ENCODE peak calls at places on chromosome 16, in nine cellular contexts. R, A, M, D, U, Z, P, J and I are unnamed samples.
A peak's percentile ranks its signal among the peaks of the same experiment; 100 is the strongest.

GRCh38 chr16:35344012-35344762 is 1884.8 kb downstream of the TP53TG3F start:
- DNase-seq in R (no peak), A (no peak), M (no peak), D (no peak), U (no peak), Z (no peak), P (no peak), J (no peak), I (no peak)

GRCh38 chr16:16083421-16084156 is 134.2 kb downstream of the ABCC1 start:
- DNase-seq in R (no peak), A (no peak), M (no peak), D (peak; percentile 36), U (no peak), Z (no peak), P (no peak), J (peak; percentile 85), I (no peak)

GRCh38 chr16:52861614-52862022 is 191.1 kb downstream of the CHD9NB start:
- DNase-seq in R (no peak), A (no peak), M (no peak), D (peak; percentile 23), U (no peak), Z (no peak), P (no peak), J (peak; percentile 23), I (no peak)

GRCh38 chr16:23466162-23466885 is 13.3 kb upstream of the COG7 start:
- DNase-seq in R (no peak), A (no peak), M (no peak), D (peak; percentile 68), U (no peak), Z (no peak), P (no peak), J (peak; percentile 73), I (no peak)

GRCh38 chr16:10521681-10522274 is 58.6 kb downstream of the EMP2 start:
- DNase-seq in R (peak; percentile 76), A (no peak), M (no peak), D (peak; percentile 57), U (no peak), Z (peak; percentile 48), P (no peak), J (peak; percentile 69), I (peak; percentile 61)

GRCh38 chr16:23296994-23297393 is 5.1 kb upstream of the SCNN1B start:
- DNase-seq in R (no peak), A (no peak), M (no peak), D (no peak), U (no peak), Z (no peak), P (no peak), J (peak; percentile 57), I (no peak)

GRCh38 chr16:56451753-56452689 is 667 bp downstream of the OGFOD1 start:
- DNase-seq in R (no peak), A (peak; percentile 15), M (no peak), D (peak; percentile 69), U (no peak), Z (peak; percentile 42), P (no peak), J (peak; percentile 11), I (peak; percentile 37)

GRCh38 chr16:4706871-4707270 is 13.5 kb downstream of the NUDT16L1 start:
- DNase-seq in R (no peak), A (no peak), M (no peak), D (no peak), U (no peak), Z (no peak), P (no peak), J (no peak), I (no peak)

GRCh38 chr16:31464348-31464769 is 5.1 kb downstream of the ARMC5 start:
- DNase-seq in R (no peak), A (no peak), M (no peak), D (no peak), U (peak; percentile 47), Z (no peak), P (no peak), J (no peak), I (no peak)

GRCh38 chr16:1493746-1494094 is 560 bp downstream of the TELO2 start:
- DNase-seq in R (no peak), A (no peak), M (no peak), D (peak; percentile 13), U (no peak), Z (no peak), P (no peak), J (no peak), I (no peak)

GRCh38 chr16:23206986-23207385 is 24.4 kb downstream of the SCNN1G start:
- DNase-seq in R (no peak), A (no peak), M (no peak), D (no peak), U (no peak), Z (no peak), P (no peak), J (no peak), I (no peak)

DNA sequence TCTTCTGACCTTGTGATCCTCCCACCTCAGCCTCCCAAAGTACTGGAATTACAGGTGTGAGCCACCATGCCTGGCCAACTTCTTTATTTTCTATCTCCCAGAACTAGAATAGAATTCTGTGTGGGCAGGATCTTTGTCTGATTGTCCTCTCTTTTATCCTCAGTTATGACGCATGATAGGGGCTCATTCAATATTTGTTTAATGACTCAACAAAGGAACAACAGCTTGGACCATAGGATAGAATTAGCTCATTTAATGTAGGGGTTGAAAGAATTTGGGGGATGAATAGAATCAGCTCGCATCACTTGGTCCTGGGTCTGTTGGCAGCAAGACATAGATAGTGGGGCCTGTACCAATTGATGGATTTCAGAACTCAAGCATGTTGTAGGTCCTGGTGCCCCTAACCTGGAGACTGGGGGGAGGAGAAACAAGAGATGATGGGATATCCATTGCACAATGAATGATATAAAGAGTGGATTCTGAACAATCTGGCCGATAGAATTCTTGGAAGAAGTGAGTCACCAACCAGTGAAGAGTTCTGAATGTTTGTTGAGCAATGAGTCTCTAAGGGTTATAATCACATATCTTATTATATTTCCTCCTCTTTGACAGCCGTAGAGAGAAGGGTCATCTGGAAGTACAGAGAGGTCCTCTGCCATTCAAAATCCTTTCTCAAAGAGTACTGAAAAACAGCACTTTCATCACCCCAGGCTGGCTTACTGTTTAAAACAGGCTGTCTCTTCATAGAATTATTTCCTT is 250.2 kb downstream of the HS3ST4 start:
- DNase-seq in R (no peak), A (no peak), M (no peak), D (no peak), U (no peak), Z (no peak), P (no peak), J (peak; percentile 68), I (no peak)
- TF ChIP-seq CTCF in R (no peak), A (no peak), M (no peak), D (no peak), U (no peak), Z (no peak), P (no peak), J (no peak), I (no peak)

DNA sequence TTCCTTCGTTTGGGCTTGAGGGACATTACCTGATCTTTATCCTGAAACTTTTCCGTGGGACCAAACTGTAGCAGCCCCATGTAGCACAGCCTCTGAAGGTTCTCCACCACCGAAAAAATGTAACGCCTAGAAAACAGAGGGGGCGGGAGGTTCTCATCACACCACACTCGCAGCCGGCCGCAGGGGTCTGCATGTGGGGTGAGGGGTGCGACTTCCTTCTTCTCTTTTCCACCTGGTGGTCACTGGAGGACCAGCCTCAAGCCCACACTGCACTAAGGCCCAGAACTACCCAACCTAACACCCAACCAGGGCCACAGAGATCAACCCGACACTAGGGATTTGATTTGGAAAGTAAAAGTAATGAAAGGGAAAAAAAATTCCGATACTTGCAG is 57.1 kb downstream of the GTF3C1 start:
- DNase-seq in R (no peak), A (no peak), M (no peak), D (no peak), U (no peak), Z (no peak), P (no peak), J (no peak), I (no peak)
- TF ChIP-seq CTCF in R (no peak), A (no peak), M (no peak), D (no peak), U (no peak), Z (no peak), P (no peak), J (no peak), I (no peak)

DNA sequence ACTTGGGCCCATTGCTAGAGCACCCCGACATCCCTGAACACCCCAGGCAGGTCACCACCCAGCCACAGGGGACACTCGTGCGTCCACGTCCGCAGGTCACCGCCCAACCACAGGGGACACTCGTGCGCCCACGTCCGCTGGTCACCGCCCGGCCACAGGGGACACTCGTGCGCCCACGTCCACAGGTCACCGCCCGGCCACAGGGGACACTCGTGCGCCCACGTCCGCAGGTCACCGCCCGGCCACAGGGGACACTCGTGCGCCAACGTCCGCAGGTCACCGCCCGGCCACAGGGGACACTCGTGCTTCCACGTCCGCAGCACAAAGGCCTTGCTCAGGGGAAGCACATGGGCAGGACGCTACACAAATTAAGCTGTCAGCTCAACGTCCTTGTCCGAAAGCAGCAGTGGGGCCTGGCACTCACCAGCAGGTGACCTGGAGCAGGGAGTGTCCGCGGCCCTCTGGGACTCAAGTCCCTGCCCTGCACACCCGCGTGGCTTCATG is 17.7 kb downstream of the GALNS start:
- DNase-seq in R (no peak), A (no peak), M (no peak), D (no peak), U (no peak), Z (no peak), P (no peak), J (peak; percentile 58), I (no peak)
- TF ChIP-seq CTCF in R (no peak), A (no peak), M (no peak), D (no peak), U (no peak), Z (no peak), P (no peak), J (no peak), I (no peak)

DNA sequence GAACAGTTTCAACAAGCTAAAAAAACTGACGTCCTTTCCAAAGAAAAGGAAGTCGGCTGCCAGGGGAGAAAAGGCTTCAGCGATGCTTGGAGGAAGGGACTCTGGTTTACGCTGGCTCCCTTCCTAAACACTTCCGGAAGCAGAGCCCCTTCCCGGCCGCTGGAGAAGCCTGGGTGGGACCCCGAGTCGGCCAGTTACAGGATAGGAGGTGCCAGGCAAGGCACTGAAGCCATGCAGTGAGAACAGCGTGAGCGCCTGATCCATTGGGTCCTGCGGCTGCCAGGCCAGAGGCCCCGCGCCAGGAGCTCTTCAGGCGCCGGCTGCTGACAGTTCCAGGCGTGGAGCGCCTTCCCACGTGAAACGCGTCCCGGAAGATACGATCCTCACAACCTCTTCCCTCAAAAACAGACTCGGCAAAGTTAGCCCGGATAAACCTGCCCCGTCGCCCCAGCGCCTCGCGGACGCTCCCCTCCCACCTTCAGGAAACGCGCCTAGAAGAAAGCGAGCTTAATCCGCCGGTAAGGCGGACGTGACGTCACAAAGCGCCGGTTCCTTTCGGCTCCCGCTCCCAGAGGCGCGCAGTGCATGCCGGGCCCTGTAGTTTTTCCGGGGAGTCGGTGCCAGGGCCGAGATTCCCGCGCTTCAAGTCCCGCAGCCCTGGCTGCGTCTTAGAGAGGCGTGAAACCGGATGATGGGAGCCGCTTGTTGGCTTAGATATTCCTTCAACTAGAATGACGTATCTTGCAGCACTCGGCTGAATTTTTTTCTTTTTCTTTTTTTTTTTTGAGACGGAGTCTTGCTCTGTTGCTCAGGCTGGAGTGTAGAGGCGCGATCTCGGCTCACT is at the start of gene ADAT1:
- DNase-seq in R (peak; percentile 99), A (peak; percentile 93), M (peak; percentile 41), D (peak; percentile 95), U (peak; percentile 99), Z (peak; percentile 99), P (peak; percentile 97), J (peak; percentile 98), I (peak; percentile 97)
- TF ChIP-seq CTCF in R (no peak), A (no peak), M (no peak), D (no peak), U (no peak), Z (no peak), P (no peak), J (no peak), I (no peak)

GRCh38 chr16:27698266-27698665 is 148.3 kb downstream of the KATNIP start:
- DNase-seq in R (no peak), A (no peak), M (peak; percentile 60), D (no peak), U (peak; percentile 61), Z (no peak), P (no peak), J (no peak), I (peak; percentile 43)
- TF ChIP-seq CTCF in R (no peak), A (no peak), M (peak; percentile 66), D (no peak), U (no peak), Z (no peak), P (no peak), J (peak; percentile 22), I (no peak)